ENCODE peak calls at places on chromosomes 3 and 15, in ten cellular contexts. One of them, this sample, is unnamed.

GRCh38 chr3:147653309-147653923 is 244.3 kb downstream of the ZIC1 start:
- DNase-seq in tibial artery: no peak
- DNase-seq in tibial nerve: no peak
- DNase-seq in astrocyte of the spinal cord: peak; percentile 17
- DNase-seq in HL-60: no peak
- DNase-seq in IMR-90: no peak
- DNase-seq in brain microvascular endothelial cell: peak; percentile 2
- DNase-seq in GM13976: no peak
- DNase-seq in lower leg skin: no peak
- DNase-seq in kidney epithelial cell: no peak
- DNase-seq in this sample: no peak

GRCh38 chr3:51860703-51861665 is at the start of gene IQCF2:
- DNase-seq in GM13976: no peak
- DNase-seq in brain microvascular endothelial cell: no peak
- DNase-seq in astrocyte of the spinal cord: no peak
- DNase-seq in tibial nerve: no peak
- DNase-seq in kidney epithelial cell: no peak
- DNase-seq in HL-60: no peak
- DNase-seq in lower leg skin: no peak
- DNase-seq in IMR-90: no peak
- DNase-seq in tibial artery: no peak
- DNase-seq in this sample: peak; percentile 18

GRCh38 chr3:178084938-178085816 is 451.1 kb upstream of the KCNMB2 start:
- DNase-seq in kidney epithelial cell: peak; percentile 57
- DNase-seq in astrocyte of the spinal cord: peak; percentile 94
- DNase-seq in GM13976: no peak
- DNase-seq in HL-60: no peak
- DNase-seq in tibial nerve: peak; percentile 52
- DNase-seq in brain microvascular endothelial cell: peak; percentile 92
- DNase-seq in lower leg skin: peak; percentile 91
- DNase-seq in IMR-90: peak; percentile 83
- DNase-seq in tibial artery: peak; percentile 82
- DNase-seq in this sample: no peak

GRCh38 chr15:37252530-37252929 is 152.2 kb upstream of the MEIS2 start:
- DNase-seq in HL-60: no peak
- DNase-seq in GM13976: no peak
- DNase-seq in IMR-90: no peak
- DNase-seq in tibial nerve: no peak
- DNase-seq in kidney epithelial cell: no peak
- DNase-seq in brain microvascular endothelial cell: no peak
- DNase-seq in astrocyte of the spinal cord: no peak
- DNase-seq in tibial artery: no peak
- DNase-seq in lower leg skin: no peak
- DNase-seq in this sample: no peak

GRCh38 chr3:10596746-10597448 is 91.5 kb upstream of the ATP2B2 start:
- DNase-seq in astrocyte of the spinal cord: no peak
- DNase-seq in kidney epithelial cell: no peak
- DNase-seq in GM13976: no peak
- DNase-seq in lower leg skin: no peak
- DNase-seq in tibial nerve: no peak
- DNase-seq in HL-60: no peak
- DNase-seq in IMR-90: no peak
- DNase-seq in tibial artery: no peak
- DNase-seq in brain microvascular endothelial cell: no peak
- DNase-seq in this sample: no peak

GRCh38 chr15:75347222-75348033 is 589 bp downstream of the NEIL1 start:
- DNase-seq in brain microvascular endothelial cell: no peak
- DNase-seq in tibial artery: no peak
- DNase-seq in astrocyte of the spinal cord: no peak
- DNase-seq in kidney epithelial cell: no peak
- DNase-seq in lower leg skin: peak; percentile 94
- DNase-seq in HL-60: no peak
- DNase-seq in IMR-90: no peak
- DNase-seq in tibial nerve: no peak
- DNase-seq in GM13976: peak; percentile 77
- DNase-seq in this sample: peak; percentile 76

GRCh38 chr15:89358435-89358754 is 23.8 kb upstream of the POLG start:
- DNase-seq in GM13976: no peak
- DNase-seq in astrocyte of the spinal cord: no peak
- DNase-seq in tibial nerve: no peak
- DNase-seq in HL-60: no peak
- DNase-seq in lower leg skin: no peak
- DNase-seq in brain microvascular endothelial cell: no peak
- DNase-seq in tibial artery: no peak
- DNase-seq in IMR-90: no peak
- DNase-seq in kidney epithelial cell: no peak
- DNase-seq in this sample: peak; percentile 50

GRCh38 chr15:45187894-45188830 is at the start of gene SHF:
- DNase-seq in kidney epithelial cell: no peak
- DNase-seq in tibial artery: peak; percentile 76
- DNase-seq in brain microvascular endothelial cell: no peak
- DNase-seq in HL-60: no peak
- DNase-seq in lower leg skin: no peak
- DNase-seq in astrocyte of the spinal cord: peak; percentile 28
- DNase-seq in IMR-90: peak; percentile 45
- DNase-seq in GM13976: peak; percentile 89
- DNase-seq in tibial nerve: no peak
- DNase-seq in this sample: peak; percentile 86

GRCh38 chr15:100204771-100205170 is 137.0 kb downstream of the ADAMTS17 start:
- DNase-seq in brain microvascular endothelial cell: no peak
- DNase-seq in lower leg skin: no peak
- DNase-seq in tibial artery: no peak
- DNase-seq in GM13976: no peak
- DNase-seq in HL-60: peak; percentile 15
- DNase-seq in astrocyte of the spinal cord: no peak
- DNase-seq in IMR-90: no peak
- DNase-seq in tibial nerve: no peak
- DNase-seq in kidney epithelial cell: no peak
- DNase-seq in this sample: no peak

GRCh38 chr15:68818088-68818670 is 2.5 kb downstream of the ANP32A start:
- DNase-seq in GM13976: peak; percentile 73
- DNase-seq in tibial artery: peak; percentile 66
- DNase-seq in brain microvascular endothelial cell: peak; percentile 42
- DNase-seq in lower leg skin: peak; percentile 92
- DNase-seq in HL-60: peak; percentile 69
- DNase-seq in IMR-90: peak; percentile 54
- DNase-seq in tibial nerve: peak; percentile 31
- DNase-seq in kidney epithelial cell: no peak
- DNase-seq in astrocyte of the spinal cord: peak; percentile 73
- DNase-seq in this sample: peak; percentile 74

GRCh38 chr15:92200891-92201290 is 192.8 kb upstream of the ST8SIA2 start:
- DNase-seq in lower leg skin: no peak
- DNase-seq in kidney epithelial cell: no peak
- DNase-seq in tibial nerve: no peak
- DNase-seq in HL-60: no peak
- DNase-seq in brain microvascular endothelial cell: no peak
- DNase-seq in tibial artery: no peak
- DNase-seq in astrocyte of the spinal cord: no peak
- DNase-seq in IMR-90: no peak
- DNase-seq in GM13976: no peak
- DNase-seq in this sample: no peak

GRCh38 chr15:92205255-92205739 is 188.4 kb upstream of the ST8SIA2 start:
- DNase-seq in GM13976: no peak
- DNase-seq in HL-60: no peak
- DNase-seq in kidney epithelial cell: no peak
- DNase-seq in tibial nerve: no peak
- DNase-seq in lower leg skin: no peak
- DNase-seq in astrocyte of the spinal cord: no peak
- DNase-seq in tibial artery: no peak
- DNase-seq in IMR-90: no peak
- DNase-seq in brain microvascular endothelial cell: no peak
- DNase-seq in this sample: no peak
- TF ChIP-seq CTCF in GM13976: no peak
- TF ChIP-seq CTCF in HL-60: no peak
- TF ChIP-seq CTCF in kidney epithelial cell: peak; percentile 30
- TF ChIP-seq CTCF in tibial nerve: no peak
- TF ChIP-seq CTCF in lower leg skin: no peak
- TF ChIP-seq CTCF in astrocyte of the spinal cord: no peak
- TF ChIP-seq CTCF in tibial artery: no peak
- TF ChIP-seq CTCF in IMR-90: no peak
- TF ChIP-seq CTCF in brain microvascular endothelial cell: no peak
- TF ChIP-seq CTCF in this sample: no peak

GRCh38 chr15:58677426-58677825 is 72.1 kb downstream of the ADAM10 start:
- DNase-seq in astrocyte of the spinal cord: no peak
- DNase-seq in HL-60: no peak
- DNase-seq in tibial nerve: no peak
- DNase-seq in brain microvascular endothelial cell: no peak
- DNase-seq in kidney epithelial cell: no peak
- DNase-seq in tibial artery: no peak
- DNase-seq in lower leg skin: no peak
- DNase-seq in GM13976: no peak
- DNase-seq in IMR-90: no peak
- DNase-seq in this sample: no peak

GRCh38 chr15:58682234-58682633 is 67.3 kb downstream of the ADAM10 start:
- DNase-seq in astrocyte of the spinal cord: no peak
- DNase-seq in brain microvascular endothelial cell: no peak
- DNase-seq in tibial artery: no peak
- DNase-seq in IMR-90: no peak
- DNase-seq in HL-60: no peak
- DNase-seq in tibial nerve: no peak
- DNase-seq in GM13976: no peak
- DNase-seq in lower leg skin: no peak
- DNase-seq in kidney epithelial cell: no peak
- DNase-seq in this sample: no peak

GRCh38 chr15:58678683-58679082 is 70.8 kb downstream of the ADAM10 start:
- DNase-seq in astrocyte of the spinal cord: no peak
- DNase-seq in HL-60: no peak
- DNase-seq in brain microvascular endothelial cell: peak; percentile 23
- DNase-seq in kidney epithelial cell: no peak
- DNase-seq in lower leg skin: no peak
- DNase-seq in GM13976: no peak
- DNase-seq in IMR-90: peak; percentile 31
- DNase-seq in tibial nerve: no peak
- DNase-seq in tibial artery: no peak
- DNase-seq in this sample: no peak

GRCh38 chr15:58676766-58677165 is 72.7 kb downstream of the ADAM10 start:
- DNase-seq in HL-60: no peak
- DNase-seq in brain microvascular endothelial cell: no peak
- DNase-seq in tibial nerve: no peak
- DNase-seq in IMR-90: no peak
- DNase-seq in astrocyte of the spinal cord: no peak
- DNase-seq in GM13976: no peak
- DNase-seq in tibial artery: no peak
- DNase-seq in kidney epithelial cell: no peak
- DNase-seq in lower leg skin: no peak
- DNase-seq in this sample: no peak
- TF ChIP-seq CTCF in HL-60: no peak
- TF ChIP-seq CTCF in brain microvascular endothelial cell: no peak
- TF ChIP-seq CTCF in tibial nerve: no peak
- TF ChIP-seq CTCF in IMR-90: no peak
- TF ChIP-seq CTCF in astrocyte of the spinal cord: no peak
- TF ChIP-seq CTCF in GM13976: no peak
- TF ChIP-seq CTCF in tibial artery: no peak
- TF ChIP-seq CTCF in kidney epithelial cell: no peak
- TF ChIP-seq CTCF in lower leg skin: no peak
- TF ChIP-seq CTCF in this sample: no peak

DNA sequence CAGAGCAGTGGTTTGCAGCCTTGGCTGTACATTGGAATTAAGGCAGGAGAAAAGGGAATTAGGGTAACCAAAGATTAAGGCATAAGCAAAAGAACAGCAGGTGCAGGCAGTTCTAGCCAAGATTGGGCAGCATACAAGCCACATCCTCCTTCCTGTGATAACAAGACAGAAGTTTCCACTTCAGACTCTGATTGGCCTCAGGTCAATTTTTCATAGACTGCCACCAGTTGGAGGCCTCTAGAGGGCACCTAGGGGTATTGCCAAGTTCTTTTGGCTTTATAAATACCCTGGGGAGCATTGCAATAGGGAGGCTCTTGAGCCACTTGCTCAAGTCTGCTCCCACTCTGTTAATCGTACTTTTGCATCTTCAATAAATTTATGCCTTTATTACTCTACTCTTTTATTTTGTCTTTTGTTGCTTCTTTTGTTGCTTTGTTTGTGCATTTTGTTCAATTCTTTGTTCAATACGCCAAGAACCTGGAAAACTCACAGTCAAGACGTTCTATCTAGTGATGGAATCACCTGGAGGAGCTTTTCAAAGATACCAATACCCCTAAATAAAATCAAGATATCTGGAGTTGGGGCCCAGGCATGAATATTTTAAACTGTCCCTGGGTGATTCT is 32.2 kb upstream of the FMN1 start:
- DNase-seq in astrocyte of the spinal cord: peak; percentile 39
- DNase-seq in kidney epithelial cell: peak; percentile 23
- DNase-seq in HL-60: peak; percentile 68
- DNase-seq in tibial nerve: no peak
- DNase-seq in lower leg skin: no peak
- DNase-seq in IMR-90: no peak
- DNase-seq in GM13976: no peak
- DNase-seq in brain microvascular endothelial cell: peak; percentile 21
- DNase-seq in tibial artery: peak; percentile 32
- DNase-seq in this sample: no peak
- TF ChIP-seq CTCF in astrocyte of the spinal cord: peak; percentile 35
- TF ChIP-seq CTCF in kidney epithelial cell: peak; percentile 65
- TF ChIP-seq CTCF in HL-60: peak; percentile 62
- TF ChIP-seq CTCF in tibial nerve: no peak
- TF ChIP-seq CTCF in lower leg skin: no peak
- TF ChIP-seq CTCF in IMR-90: no peak
- TF ChIP-seq CTCF in GM13976: no peak
- TF ChIP-seq CTCF in brain microvascular endothelial cell: peak; percentile 58
- TF ChIP-seq CTCF in tibial artery: peak; percentile 33
- TF ChIP-seq CTCF in this sample: peak; percentile 10

GRCh38 chr15:77035584-77035983 is 35.3 kb downstream of the TSPAN3 start:
- DNase-seq in HL-60: no peak
- DNase-seq in kidney epithelial cell: no peak
- DNase-seq in IMR-90: no peak
- DNase-seq in brain microvascular endothelial cell: no peak
- DNase-seq in astrocyte of the spinal cord: no peak
- DNase-seq in tibial artery: no peak
- DNase-seq in GM13976: no peak
- DNase-seq in tibial nerve: peak; percentile 5
- DNase-seq in lower leg skin: peak; percentile 50
- DNase-seq in this sample: no peak

GRCh38 chr15:77035999-77036471 is 34.9 kb downstream of the TSPAN3 start:
- DNase-seq in astrocyte of the spinal cord: no peak
- DNase-seq in IMR-90: no peak
- DNase-seq in lower leg skin: peak; percentile 80
- DNase-seq in GM13976: peak; percentile 22
- DNase-seq in tibial artery: no peak
- DNase-seq in brain microvascular endothelial cell: no peak
- DNase-seq in HL-60: no peak
- DNase-seq in tibial nerve: peak; percentile 5
- DNase-seq in kidney epithelial cell: no peak
- DNase-seq in this sample: peak; percentile 19

GRCh38 chr15:77033417-77033728 is 37.5 kb downstream of the TSPAN3 start:
- DNase-seq in IMR-90: no peak
- DNase-seq in tibial artery: no peak
- DNase-seq in kidney epithelial cell: no peak
- DNase-seq in GM13976: no peak
- DNase-seq in brain microvascular endothelial cell: no peak
- DNase-seq in tibial nerve: no peak
- DNase-seq in astrocyte of the spinal cord: no peak
- DNase-seq in lower leg skin: no peak
- DNase-seq in HL-60: no peak
- DNase-seq in this sample: no peak

GRCh38 chr15:77033729-77034619 is 36.9 kb downstream of the TSPAN3 start:
- DNase-seq in lower leg skin: peak; percentile 80
- DNase-seq in brain microvascular endothelial cell: no peak
- DNase-seq in GM13976: peak; percentile 24
- DNase-seq in tibial artery: no peak
- DNase-seq in kidney epithelial cell: no peak
- DNase-seq in IMR-90: no peak
- DNase-seq in astrocyte of the spinal cord: no peak
- DNase-seq in tibial nerve: peak; percentile 9
- DNase-seq in HL-60: no peak
- DNase-seq in this sample: no peak

GRCh38 chr15:77034620-77035467 is 36.1 kb downstream of the TSPAN3 start:
- DNase-seq in GM13976: peak; percentile 74
- DNase-seq in astrocyte of the spinal cord: no peak
- DNase-seq in kidney epithelial cell: no peak
- DNase-seq in brain microvascular endothelial cell: no peak
- DNase-seq in tibial artery: no peak
- DNase-seq in HL-60: no peak
- DNase-seq in tibial nerve: peak; percentile 11
- DNase-seq in lower leg skin: peak; percentile 86
- DNase-seq in IMR-90: no peak
- DNase-seq in this sample: peak; percentile 58
- TF ChIP-seq CTCF in GM13976: peak; percentile 52
- TF ChIP-seq CTCF in astrocyte of the spinal cord: peak; percentile 82
- TF ChIP-seq CTCF in kidney epithelial cell: peak; percentile 62
- TF ChIP-seq CTCF in brain microvascular endothelial cell: peak; percentile 89
- TF ChIP-seq CTCF in tibial artery: peak; percentile 41
- TF ChIP-seq CTCF in HL-60: peak; percentile 13
- TF ChIP-seq CTCF in tibial nerve: peak; percentile 37
- TF ChIP-seq CTCF in lower leg skin: no peak
- TF ChIP-seq CTCF in IMR-90: peak; percentile 45
- TF ChIP-seq CTCF in this sample: peak; percentile 61